ENCODE peak calls at places on chromosomes 6 and 20, in ten cellular contexts. Y, L, I, E, D, F, P, W, Z and N are unnamed samples.

GRCh38 chr20:10963717-10964266 is 290.0 kb upstream of the JAG1 start:
- DNase-seq in I (no peak), L (peak; percentile 24), F (no peak), Y (no peak), P (no peak), Z (no peak), E (no peak), W (no peak), D (no peak), N (no peak)

GRCh38 chr6:108170607-108171290 is 4.9 kb downstream of the NR2E1 start:
- DNase-seq in D (no peak), E (no peak), L (no peak), W (no peak), Y (no peak), F (no peak), P (no peak), I (no peak), Z (no peak), N (peak; percentile 43)

GRCh38 chr6:14917511-14917910 is 328.4 kb upstream of the JARID2 start:
- DNase-seq in F (no peak), W (no peak), D (no peak), P (no peak), E (no peak), Z (no peak), Y (no peak), I (no peak), L (no peak), N (no peak)

GRCh38 chr6:156279306-156279969 is 497.7 kb upstream of the ARID1B start:
- DNase-seq in Z (no peak), I (peak; percentile 28), W (no peak), P (no peak), D (no peak), Y (no peak), L (no peak), E (no peak), F (no peak), N (no peak)

GRCh38 chr20:64279826-64280459 is 24.4 kb downstream of the PCMTD2 start:
- DNase-seq in L (no peak), I (no peak), F (no peak), E (no peak), P (no peak), Z (peak; percentile 4), D (no peak), Y (no peak), W (no peak), N (no peak)

GRCh38 chr20:63369024-63369530 is 7.9 kb upstream of the CHRNA4 start:
- DNase-seq in Z (no peak), D (no peak), E (no peak), P (no peak), Y (no peak), I (no peak), L (no peak), W (no peak), F (no peak), N (no peak)

GRCh38 chr6:73388800-73389512 is 5.7 kb upstream of the DDX43 start:
- DNase-seq in Z (peak; percentile 77), L (peak; percentile 13), Y (peak; percentile 67), D (peak; percentile 81), W (peak; percentile 47), F (peak; percentile 57), E (peak; percentile 43), P (peak; percentile 33), I (no peak), N (peak; percentile 79)

GRCh38 chr6:16684896-16685554 is 76.2 kb downstream of the ATXN1 start:
- DNase-seq in F (no peak), L (no peak), Z (peak; percentile 72), Y (peak; percentile 55), D (no peak), E (no peak), I (peak; percentile 56), W (no peak), P (no peak), N (no peak)

GRCh38 chr20:32982617-32983458 is 21.4 kb downstream of the SUN5 start:
- DNase-seq in Y (no peak), Z (no peak), F (no peak), I (no peak), D (peak; percentile 7), L (peak; percentile 34), W (no peak), E (peak; percentile 37), P (peak; percentile 29), N (no peak)

GRCh38 chr20:32040142-32040953 is 11.7 kb upstream of the HCK start:
- DNase-seq in L (no peak), I (no peak), E (no peak), F (no peak), W (no peak), Y (no peak), P (peak; percentile 34), D (no peak), Z (no peak), N (no peak)

GRCh38 chr6:21053612-21054011 is 519.4 kb downstream of the CDKAL1 start:
- DNase-seq in E (no peak), W (no peak), Z (peak; percentile 45), F (peak; percentile 51), P (no peak), D (no peak), I (no peak), Y (no peak), L (no peak), N (no peak)

GRCh38 chr6:24566020-24566752 is 71.4 kb downstream of the ALDH5A1 start:
- DNase-seq in W (no peak), F (peak; percentile 1), P (no peak), D (no peak), Y (no peak), E (no peak), L (no peak), I (no peak), Z (peak; percentile 59), N (no peak)

GRCh38 chr6:90256698-90257485 is 39.8 kb downstream of the BACH2 start:
- DNase-seq in P (no peak), W (no peak), D (peak; percentile 4), E (no peak), L (no peak), F (peak; percentile 89), Y (no peak), Z (peak; percentile 75), I (no peak), N (no peak)

DNA sequence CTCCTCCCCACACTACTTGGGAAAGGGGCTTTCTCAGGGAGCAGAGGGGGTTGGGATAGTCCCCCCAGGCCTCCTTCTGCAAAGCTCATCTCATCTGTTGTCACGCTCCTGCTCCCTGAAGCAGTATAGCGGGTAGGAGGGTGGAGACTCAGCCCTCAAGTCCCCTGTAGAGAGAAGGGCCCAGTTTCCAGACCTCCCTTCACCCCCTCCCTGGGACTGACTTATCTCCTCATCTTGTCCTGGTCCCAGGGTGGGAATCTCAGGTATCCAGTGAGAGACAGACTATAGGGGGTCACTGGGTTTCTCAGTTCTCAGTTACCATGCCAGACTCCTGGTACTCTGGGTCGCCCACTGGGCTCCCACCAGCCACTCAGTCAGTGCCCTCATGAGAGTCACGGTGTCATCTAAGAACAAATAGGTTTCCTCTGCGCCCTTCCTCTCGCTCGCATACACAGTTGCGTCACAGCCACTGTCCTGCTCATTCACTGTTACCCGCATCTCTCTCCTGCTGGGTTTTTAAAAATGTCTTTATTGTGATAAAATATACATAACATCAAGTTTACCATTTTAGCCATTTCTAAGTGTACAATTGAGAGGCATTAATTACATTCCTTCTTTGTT is 4.1 kb downstream of the TEAD3 start:
- DNase-seq in P (no peak), Z (no peak), I (no peak), W (no peak), D (no peak), L (no peak), Y (no peak), F (no peak), E (no peak), N (no peak)
- H3K4me1 ChIP-seq in P (peaks cover 6% of the 10 kb centered on the region), Z (peaks cover 36% of the 10 kb centered on the region), I (peaks cover 8% of the 10 kb centered on the region), W (peaks cover 15% of the 10 kb centered on the region), D (peaks cover 65% of the 10 kb centered on the region), L (peaks cover 62% of the 10 kb centered on the region), Y (peaks cover under 1% of the 10 kb centered on the region), F (peaks cover 47% of the 10 kb centered on the region), E (peaks cover 43% of the 10 kb centered on the region), N (peaks cover 70% of the 10 kb centered on the region)

DNA sequence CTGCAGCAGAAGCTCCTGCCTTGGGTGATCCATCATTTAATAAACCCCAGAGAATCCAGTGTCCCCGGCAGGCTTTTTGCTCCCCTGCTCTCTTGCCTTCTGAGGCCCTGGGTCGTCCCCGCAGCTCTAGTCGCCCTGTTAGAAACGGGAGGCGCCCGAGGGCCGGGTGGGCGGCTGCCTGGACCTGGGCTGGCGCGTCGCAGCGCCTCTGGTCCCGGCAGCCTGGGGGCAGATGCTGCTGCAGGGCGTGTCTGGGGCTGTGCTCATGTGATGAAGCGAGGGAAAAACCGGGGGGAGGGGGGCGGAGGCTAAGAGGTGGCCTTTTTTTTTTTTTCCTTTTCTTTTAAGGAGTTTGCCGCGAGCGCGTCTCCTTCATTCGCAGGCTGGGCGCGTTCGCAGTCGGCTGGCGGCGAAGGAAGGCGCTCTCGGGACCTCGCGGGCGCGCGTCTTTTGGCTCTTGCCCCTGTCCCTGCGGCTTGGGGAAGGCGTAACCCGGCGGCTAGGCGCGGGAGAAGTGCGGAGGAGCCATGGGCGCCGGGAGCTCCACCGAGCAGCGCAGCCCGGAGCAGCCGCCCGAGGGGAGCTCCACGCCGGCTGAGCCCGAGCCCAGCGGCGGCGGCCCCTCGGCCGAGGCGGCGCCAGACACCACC is 394 bp downstream of the AKAP12 start:
- DNase-seq in E (peak; percentile 92), D (peak; percentile 88), I (no peak), L (peak; percentile 84), F (peak; percentile 83), W (peak; percentile 60), P (peak; percentile 59), Z (peak; percentile 43), Y (no peak), N (peak; percentile 96)
- H3K27ac ChIP-seq in E (peak overlapping the region; percentile 91), D (no peak overlapping the region), I (no peak overlapping the region), L (peak overlapping the region; percentile 84), F (peak overlapping the region; percentile 56), W (peak overlapping the region; percentile 91), P (peak overlapping the region; percentile 60), Z (no peak overlapping the region), Y (no peak overlapping the region), N (peak overlapping the region; percentile 83)

DNA sequence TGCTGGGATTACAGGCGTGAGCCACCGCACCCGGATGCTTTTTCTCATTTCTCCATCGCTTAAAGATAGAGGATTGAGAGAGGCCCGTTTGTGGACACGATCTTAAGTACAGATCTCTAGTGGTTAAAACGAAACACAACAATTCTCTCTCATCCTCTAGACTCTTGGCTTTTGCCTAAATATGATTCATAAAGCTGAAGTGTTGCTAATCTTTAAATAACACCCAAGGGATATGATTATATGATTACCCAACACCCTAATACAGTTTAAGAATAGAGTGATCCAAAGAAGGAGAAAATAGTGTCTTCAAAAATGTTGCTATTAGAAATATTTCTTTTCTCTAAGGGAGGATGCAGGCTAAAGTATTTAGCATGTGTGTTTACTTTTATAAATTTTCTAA is 50.4 kb downstream of the MTHFD1L start:
- DNase-seq in Y (no peak), I (no peak), Z (no peak), L (no peak), D (peak; percentile 55), W (no peak), E (no peak), P (no peak), F (peak; percentile 51), N (no peak)
- H3K4me1 ChIP-seq in Y (no peaks in the 10 kb centered on the region), I (no peaks in the 10 kb centered on the region), Z (no peaks in the 10 kb centered on the region), L (no peaks in the 10 kb centered on the region), D (no peaks in the 10 kb centered on the region), W (no peaks in the 10 kb centered on the region), E (peaks cover 1% of the 10 kb centered on the region), P (no peaks in the 10 kb centered on the region), F (no peaks in the 10 kb centered on the region), N (no peaks in the 10 kb centered on the region)

DNA sequence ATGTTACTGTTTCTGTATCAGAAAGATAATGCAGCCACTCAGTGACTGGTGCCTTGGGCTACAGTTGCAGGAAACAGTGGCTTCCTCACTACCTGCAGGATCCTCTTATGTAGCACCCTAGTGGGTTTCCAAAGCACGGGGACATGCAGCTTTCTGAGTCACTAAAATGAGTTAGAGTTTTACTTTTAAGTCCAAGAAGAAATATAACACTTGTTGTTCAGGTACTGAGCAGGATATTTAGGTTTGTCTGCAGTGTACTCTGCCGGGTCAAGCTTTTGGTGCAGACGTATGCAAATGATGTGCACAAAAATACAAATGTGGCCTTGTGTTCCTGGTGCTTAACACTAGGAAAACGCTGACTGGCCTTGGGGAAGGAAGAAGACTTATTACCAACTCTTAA is 22.0 kb downstream of the ACSS1 start:
- DNase-seq in L (no peak), W (no peak), F (no peak), D (no peak), Z (no peak), P (no peak), I (no peak), Y (no peak), E (no peak), N (no peak)
- H3K27ac ChIP-seq in L (no peak overlapping the region), W (no peak overlapping the region), F (no peak overlapping the region), D (peak overlapping the region; percentile 3), Z (no peak overlapping the region), P (peak overlapping the region; percentile 8), I (peak overlapping the region; percentile 66), Y (no peak overlapping the region), E (no peak overlapping the region), N (no peak overlapping the region)